ENCODE peak calls at places on chromosome 20, in seven cellular contexts. Q is HCT116, T is spleen, E is IMR-90, A is stomach, B is right lobe of liver, V is esophagus squamous epithelium. C is an unnamed sample.

GRCh38 chr20:54980321-54980960 is 505.0 kb downstream of the DOK5 start:
- DNase-seq in E (no peak), Q (no peak), V (no peak), B (no peak), T (no peak), A (no peak), C (no peak)

GRCh38 chr20:25214416-25214770 is 18.9 kb downstream of the ENTPD6 start:
- DNase-seq in B (no peak), Q (no peak), V (no peak), E (no peak), T (no peak), A (no peak), C (no peak)

GRCh38 chr20:25270829-25271251 is 23.0 kb downstream of the PYGB start:
- DNase-seq in T (peak), V (no peak), A (peak), E (no peak), B (peak), Q (no peak), C (no peak)

GRCh38 chr20:36754656-36755222 is 8.8 kb upstream of the NDRG3 start:
- DNase-seq in V (no peak), E (peak), Q (peak), T (no peak), B (no peak), A (no peak), C (peak)

GRCh38 chr20:59605691-59606364 is 1.5 kb downstream of the PHACTR3 start:
- DNase-seq in E (no peak), B (no peak), A (no peak), Q (no peak), T (no peak), V (no peak), C (no peak)

GRCh38 chr20:23164176-23164601 is 78.1 kb upstream of the CD93 start:
- DNase-seq in Q (no peak), E (no peak), A (peak), T (no peak), B (peak), V (no peak), C (no peak)

GRCh38 chr20:36756482-36756881 is 10.6 kb upstream of the NDRG3 start:
- DNase-seq in E (no peak), V (no peak), B (no peak), A (no peak), Q (no peak), T (no peak), C (no peak)

GRCh38 chr20:16081421-16081820 is 491.8 kb downstream of the KIF16B start:
- DNase-seq in A (no peak), T (no peak), Q (no peak), E (no peak), B (no peak), V (no peak), C (no peak)

GRCh38 chr20:60952861-60953260 is 299.2 kb upstream of the CDH4 start:
- DNase-seq in T (no peak), E (no peak), Q (no peak), B (no peak), A (no peak), V (no peak), C (no peak)

GRCh38 chr20:21103582-21104465 is 2.3 kb downstream of the LINC00237 start:
- DNase-seq in Q (no peak), B (no peak), A (no peak), V (no peak), T (no peak), E (no peak), C (no peak)

GRCh38 chr20:32539817-32540675 is 45.1 kb downstream of the NOL4L start:
- DNase-seq in E (no peak), V (no peak), Q (no peak), A (peak), B (no peak), T (peak), C (no peak)

GRCh38 chr20:18138639-18139583 is 1.2 kb downstream of the KAT14 start:
- DNase-seq in T (no peak), A (no peak), V (no peak), B (no peak), E (no peak), Q (no peak), C (no peak)

GRCh38 chr20:46990017-46990810 is 95.6 kb downstream of the EYA2 start:
- DNase-seq in B (no peak), A (no peak), T (no peak), E (no peak), Q (no peak), V (no peak), C (no peak)

GRCh38 chr20:63343460-63344150 is 17.5 kb downstream of the CHRNA4 start:
- DNase-seq in V (no peak), Q (no peak), E (no peak), A (no peak), T (peak), B (peak), C (no peak)

GRCh38 chr20:53778736-53779135 is 185.1 kb upstream of the ZNF217 start:
- DNase-seq in V (no peak), B (no peak), T (no peak), Q (no peak), E (no peak), A (no peak), C (no peak)

GRCh38 chr20:17541996-17542395 is 10.8 kb upstream of the BFSP1 start:
- DNase-seq in A (no peak), V (no peak), B (no peak), Q (no peak), E (peak), T (no peak), C (no peak)

GRCh38 chr20:19828233-19828632 is 70.2 kb downstream of the RIN2 start:
- DNase-seq in T (no peak), B (no peak), Q (peak), A (no peak), E (peak), V (no peak), C (no peak)

GRCh38 chr20:47276251-47276650 is 80.2 kb downstream of the ZMYND8 start:
- DNase-seq in V (no peak), A (no peak), T (no peak), Q (no peak), B (no peak), E (no peak), C (no peak)

GRCh38 chr20:52622086-52622485 is 350.1 kb upstream of the TSHZ2 start:
- DNase-seq in Q (no peak), A (no peak), E (no peak), V (no peak), T (no peak), B (no peak), C (no peak)

GRCh38 chr20:31593221-31594001 is 11.7 kb upstream of the ID1 start:
- DNase-seq in V (no peak), E (peak), B (peak), Q (peak), A (peak), T (no peak), C (no peak)

GRCh38 chr20:63325554-63326313 is 32.7 kb downstream of the COL20A1 start:
- DNase-seq in Q (no peak), B (peak), T (no peak), V (no peak), E (no peak), A (no peak), C (no peak)

GRCh38 chr20:32480361-32481199 is 104.6 kb downstream of the NOL4L start:
- DNase-seq in A (no peak), V (no peak), B (peak), E (peak), Q (no peak), T (no peak), C (no peak)

GRCh38 chr20:36527331-36528125 is 13.8 kb upstream of the MYL9 start:
- DNase-seq in T (no peak), B (no peak), Q (no peak), E (no peak), A (no peak), V (no peak), C (no peak)

GRCh38 chr20:54153847-54154246 is 19.9 kb downstream of the CYP24A1 start:
- DNase-seq in E (no peak), Q (no peak), T (no peak), A (no peak), B (no peak), V (no peak), C (no peak)

GRCh38 chr20:15555913-15556312 is 1017.3 kb downstream of the KIF16B start:
- DNase-seq in Q (no peak), A (no peak), T (no peak), V (no peak), B (no peak), E (no peak), C (no peak)

GRCh38 chr20:32834972-32835371 is 15.2 kb downstream of the MAPRE1 start:
- DNase-seq in T (no peak), E (no peak), B (no peak), V (no peak), Q (no peak), A (no peak), C (no peak)

GRCh38 chr20:9359561-9360308 is 154.7 kb upstream of the LAMP5 start:
- DNase-seq in V (no peak), T (no peak), A (peak), E (peak), Q (peak), B (no peak), C (peak)

GRCh38 chr20:57517904-57518303 is 7.0 kb downstream of the CTCFL start:
- DNase-seq in B (no peak), E (no peak), T (no peak), Q (no peak), A (no peak), V (no peak), C (no peak)

GRCh38 chr20:60035-60918 is 27.2 kb upstream of the DEFB125 start:
- DNase-seq in B (no peak), V (no peak), A (no peak), Q (no peak), E (no peak), T (no peak), C (no peak)

GRCh38 chr20:4305091-4305490 is 289.7 kb upstream of the RNF24 start:
- DNase-seq in Q (no peak), T (no peak), V (no peak), B (no peak), A (no peak), E (no peak), C (no peak)

GRCh38 chr20:4300921-4301320 is 285.6 kb upstream of the RNF24 start:
- DNase-seq in Q (no peak), E (no peak), A (no peak), B (no peak), T (no peak), V (no peak), C (no peak)

GRCh38 chr20:4303136-4303535 is 287.8 kb upstream of the RNF24 start:
- DNase-seq in V (no peak), E (no peak), B (no peak), A (no peak), T (no peak), Q (no peak), C (no peak)

GRCh38 chr20:4300401-4300800 is 285.0 kb upstream of the RNF24 start:
- DNase-seq in B (no peak), V (no peak), Q (no peak), T (no peak), A (no peak), E (no peak), C (no peak)

GRCh38 chr20:4304601-4305000 is 289.2 kb upstream of the RNF24 start:
- DNase-seq in A (no peak), V (no peak), E (no peak), B (no peak), T (no peak), Q (no peak), C (no peak)
- TF ChIP-seq POLR2A in A (no peak), V (no peak), E (no peak), B (no peak), T (no peak), Q (no peak), C (no peak)

GRCh38 chr20:5128886-5129285 is 2.1 kb downstream of the CDS2 start:
- DNase-seq in E (no peak), B (no peak), V (no peak), Q (no peak), T (no peak), A (no peak), C (no peak)

GRCh38 chr20:5127204-5127858 is 523 bp downstream of the CDS2 start:
- DNase-seq in A (peak), E (peak), T (peak), B (peak), Q (no peak), V (no peak), C (peak)

GRCh38 chr20:5122861-5123260 is 3.1 kb upstream of the PCNA start:
- DNase-seq in E (peak), A (no peak), T (no peak), Q (no peak), B (no peak), V (no peak), C (no peak)

GRCh38 chr20:5127859-5128409 is 1.1 kb downstream of the CDS2 start:
- DNase-seq in A (no peak), Q (no peak), E (no peak), T (no peak), B (no peak), V (no peak), C (no peak)

DNA sequence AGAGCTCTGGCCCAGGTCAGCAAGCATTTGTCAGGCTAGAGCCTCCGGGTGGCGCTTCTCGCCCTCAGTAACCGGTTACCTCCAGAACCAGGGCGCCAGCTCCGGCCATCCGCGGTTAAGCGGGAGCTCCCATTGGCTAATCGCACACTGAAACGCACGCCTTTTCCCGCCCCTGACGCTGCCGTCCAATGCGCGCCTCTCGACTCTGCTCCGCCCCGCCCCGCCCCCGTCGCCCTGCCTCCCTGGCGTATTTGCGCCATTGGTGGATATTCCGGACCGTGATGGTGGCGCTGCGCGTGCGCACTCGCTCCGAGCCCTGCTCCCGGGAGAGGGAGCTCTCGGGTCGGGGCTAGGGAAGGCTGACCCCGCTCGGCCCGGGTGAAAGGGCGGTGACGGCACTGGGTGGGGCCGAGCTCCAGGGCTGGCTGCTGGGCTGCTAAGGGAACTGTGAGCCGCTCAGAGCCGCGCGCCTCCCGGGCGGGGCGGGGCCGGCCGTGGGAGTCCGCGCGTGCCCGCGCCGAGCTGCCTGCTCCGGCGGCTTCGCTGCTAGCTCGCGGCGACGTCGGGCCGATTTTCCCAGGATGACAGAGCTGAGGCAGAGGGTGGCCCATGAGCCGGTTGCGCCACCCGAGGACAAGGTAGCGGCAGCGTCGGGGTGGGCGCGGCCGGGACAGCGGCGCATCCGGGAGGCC is at the start of gene CDS2:
- DNase-seq in V (peak), E (peak), A (peak), T (peak), B (peak), Q (peak), C (peak)
- TF ChIP-seq POLR2A in V (peak), E (peak), A (no peak), T (no peak), B (peak), Q (no peak), C (peak)

DNA sequence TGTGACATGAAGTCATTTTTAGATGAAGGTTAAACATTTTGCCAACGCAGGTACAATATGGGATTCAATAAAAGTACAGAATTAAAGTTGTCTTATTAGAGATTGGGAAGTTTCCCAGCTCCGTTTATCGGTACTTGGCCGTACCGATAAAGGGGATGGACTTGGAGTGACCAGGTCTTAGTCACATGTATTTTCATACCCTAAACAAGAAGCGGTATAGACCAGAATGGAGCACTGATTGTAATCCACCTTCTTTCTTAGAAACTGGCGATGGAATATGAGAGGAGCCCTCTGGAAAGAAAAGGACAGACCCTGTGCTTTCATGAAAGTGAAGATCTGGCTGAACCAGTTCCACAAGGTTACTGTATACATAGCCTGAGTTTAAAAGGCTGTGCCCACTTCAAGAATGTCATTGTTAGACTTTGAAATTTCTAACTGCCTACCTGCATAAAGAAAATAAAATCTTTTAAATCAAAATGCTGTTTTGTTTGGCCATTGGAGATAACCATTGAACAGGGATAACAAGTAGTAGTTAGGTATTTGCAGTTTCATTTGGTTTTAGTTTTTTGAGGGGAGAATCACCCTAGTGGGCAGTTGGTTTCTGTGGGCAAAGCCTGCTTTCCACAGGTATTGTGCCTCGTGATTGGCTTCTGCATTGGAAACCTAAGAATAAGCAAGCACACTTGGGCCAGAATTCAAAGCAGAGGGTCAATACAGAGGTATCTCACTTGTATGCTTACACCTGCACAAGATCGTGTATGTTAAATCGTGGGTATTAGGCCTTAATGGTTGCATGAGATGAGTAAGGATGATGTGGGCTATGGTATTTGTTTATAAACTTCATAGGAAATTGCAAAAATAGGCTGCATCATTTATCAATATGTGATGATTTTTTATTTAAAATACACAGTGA is 11.2 kb upstream of the ZNFX1 start:
- DNase-seq in T (no peak), E (no peak), V (no peak), B (no peak), Q (no peak), A (no peak), C (no peak)
- TF ChIP-seq POLR2A in T (no peak), E (no peak), V (no peak), B (no peak), Q (no peak), A (no peak), C (no peak)

GRCh38 chr20:39630215-39630614 is 668.1 kb downstream of the DHX35 start:
- DNase-seq in B (no peak), E (no peak), A (no peak), V (no peak), T (no peak), Q (no peak), C (no peak)
- TF ChIP-seq POLR2A in B (no peak), E (no peak), A (no peak), V (no peak), T (no peak), Q (no peak), C (no peak)

DNA sequence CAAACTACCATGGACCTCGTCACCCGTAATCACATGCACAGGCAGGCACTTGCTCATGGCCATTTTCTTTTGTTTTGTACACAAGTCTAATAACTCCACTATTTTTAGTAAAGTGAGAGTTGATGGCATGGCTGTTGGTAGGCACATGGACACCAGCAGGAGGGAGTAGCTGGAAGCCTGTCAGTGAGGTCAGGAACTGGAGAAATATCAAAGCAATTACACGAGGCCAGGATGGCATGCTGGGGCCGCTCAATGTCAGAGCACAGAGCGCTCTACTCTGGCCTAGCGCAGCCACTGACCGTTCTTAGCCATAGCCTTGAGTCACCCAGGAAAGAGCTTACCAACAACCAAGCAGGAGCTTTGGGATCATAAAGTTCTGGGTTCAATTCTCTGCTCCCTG is 36.1 kb upstream of the GTSF1L start:
- DNase-seq in T (no peak), V (no peak), Q (no peak), A (no peak), B (no peak), E (no peak), C (no peak)
- TF ChIP-seq POLR2A in T (no peak), V (no peak), Q (no peak), A (no peak), B (no peak), E (no peak), C (no peak)

GRCh38 chr20:49052334-49052733 is 6.2 kb downstream of the CSE1L start:
- DNase-seq in T (no peak), E (peak), A (no peak), V (no peak), Q (no peak), B (no peak), C (no peak)

GRCh38 chr20:49054032-49054643 is 8.0 kb downstream of the CSE1L start:
- DNase-seq in A (no peak), T (no peak), Q (no peak), V (no peak), E (no peak), B (no peak), C (no peak)
- TF ChIP-seq POLR2A in A (no peak), T (no peak), Q (no peak), V (no peak), E (no peak), B (no peak), C (no peak)

DNA sequence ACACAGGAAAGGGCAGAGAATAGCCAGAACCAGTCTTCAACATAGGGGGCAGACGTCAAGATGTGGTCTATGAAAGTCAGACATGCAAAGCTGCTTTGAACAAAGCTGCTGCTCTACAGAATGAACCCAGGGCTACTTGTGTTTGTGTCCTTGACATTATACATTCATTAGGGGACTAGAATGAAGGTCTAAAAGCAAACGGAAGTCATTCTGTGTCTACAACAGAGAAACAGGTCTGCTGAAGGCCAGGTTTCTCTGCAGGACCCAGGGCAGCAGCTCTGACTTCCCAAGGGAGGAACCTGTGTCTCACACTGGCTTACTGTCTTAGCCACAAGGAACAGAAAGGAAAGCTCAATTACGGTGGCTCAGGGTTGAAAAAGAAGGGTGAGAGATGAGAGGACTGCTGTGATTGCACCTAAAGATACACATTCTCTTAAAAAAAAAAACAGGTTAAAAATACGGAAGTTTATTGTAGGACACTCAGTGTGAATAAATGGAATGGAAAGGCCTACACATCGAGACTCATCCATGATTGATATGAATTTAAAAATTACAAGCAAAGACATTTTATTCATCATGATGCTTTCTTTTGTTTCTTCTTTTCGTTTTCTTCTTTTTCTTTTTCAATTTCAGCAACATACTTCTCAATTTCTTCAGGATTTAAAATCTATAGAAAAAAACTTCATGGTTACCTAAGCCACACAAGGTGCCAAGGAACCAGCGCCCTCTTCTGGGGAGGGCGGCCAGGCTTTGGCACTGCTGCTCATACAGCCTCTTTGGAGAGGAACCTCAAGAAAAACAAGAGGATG is 6.7 kb downstream of the PSMA7 start:
- DNase-seq in B (no peak), T (peak), A (peak), E (peak), Q (peak), V (no peak), C (peak)
- TF ChIP-seq POLR2A in B (no peak), T (no peak), A (no peak), E (no peak), Q (no peak), V (no peak), C (no peak)